ENCODE peak calls at places on chromosomes 4 and X, in five cellular contexts. W, Q, D, K and T are unnamed samples.

GRCh38 chrX:20595928-20596550 is 329.3 kb upstream of the RPS6KA3 start:
- DNase-seq in Q (no peak), W (no peak), K (no peak), D (no peak), T (no peak)

GRCh38 chr4:91220315-91220714 is 1083.5 kb upstream of the GRID2 start:
- DNase-seq in W (no peak), K (no peak), Q (no peak), D (no peak), T (no peak)

GRCh38 chr4:76984127-76984526 is 34.6 kb downstream of the SEPTIN11 start:
- DNase-seq in W (no peak), K (no peak), Q (peak), D (no peak), T (no peak)

GRCh38 chr4:16224264-16224663 is 2.0 kb downstream of the TAPT1 start:
- DNase-seq in D (no peak), Q (no peak), W (no peak), K (no peak), T (no peak)

GRCh38 chr4:57071340-57071739 is 38.8 kb downstream of the IGFBP7 start:
- DNase-seq in W (no peak), D (no peak), Q (no peak), K (no peak), T (no peak)

GRCh38 chr4:4533461-4534169 is 8.2 kb downstream of the STX18 start:
- DNase-seq in W (no peak), D (no peak), Q (no peak), K (no peak), T (no peak)

GRCh38 chr4:168613869-168614268 is 117.0 kb downstream of the PALLD start:
- DNase-seq in W (no peak), K (no peak), Q (no peak), D (no peak), T (no peak)

GRCh38 chr4:140703463-140703862 is 52.7 kb downstream of the TBC1D9 start:
- DNase-seq in Q (no peak), W (no peak), D (no peak), K (no peak), T (no peak)

GRCh38 chrX:146054311-146054710 is 236.7 kb downstream of the SLITRK2 start:
- DNase-seq in D (no peak), W (no peak), Q (no peak), K (no peak), T (no peak)

GRCh38 chr4:103207673-103208072 is 9.5 kb upstream of the CENPE start:
- DNase-seq in Q (no peak), K (no peak), W (no peak), D (peak), T (no peak)

GRCh38 chr4:153471691-153472080 is 5.5 kb downstream of the TMEM131L start:
- DNase-seq in K (no peak), W (no peak), D (no peak), Q (no peak), T (no peak)

GRCh38 chr4:124940387-124940786 is 227.9 kb upstream of the ANKRD50 start:
- DNase-seq in D (peak), W (no peak), K (no peak), Q (no peak), T (no peak)

GRCh38 chr4:30720656-30721352 is 635 bp downstream of the PCDH7 start:
- DNase-seq in K (peak), D (peak), W (peak), Q (peak), T (no peak)

GRCh38 chr4:60923075-60923474 is 277.1 kb upstream of the ADGRL3 start:
- DNase-seq in W (no peak), K (no peak), Q (no peak), D (no peak), T (no peak)

GRCh38 chr4:145828802-145829485 is 109.7 kb downstream of the ZNF827 start:
- DNase-seq in K (no peak), D (no peak), W (no peak), Q (no peak), T (no peak)

GRCh38 chr4:140426610-140427103 is 791 bp downstream of the CLGN start:
- DNase-seq in Q (no peak), K (no peak), D (no peak), W (no peak), T (no peak)

GRCh38 chrX:67544871-67545771 is 1.3 kb downstream of the AR start:
- DNase-seq in D (peak), Q (peak), K (no peak), W (peak), T (peak)

GRCh38 chr4:121375262-121375661 is 5.6 kb downstream of the QRFPR start:
- DNase-seq in Q (no peak), K (no peak), W (no peak), D (no peak), T (no peak)

GRCh38 chr4:40840985-40841571 is 91.3 kb downstream of the NSUN7 start:
- DNase-seq in D (peak), W (peak), Q (peak), K (peak), T (peak)

GRCh38 chrX:124033821-124034220 is 72.3 kb downstream of the STAG2 start:
- DNase-seq in K (no peak), D (no peak), W (no peak), Q (no peak), T (no peak)

GRCh38 chr4:119103263-119103662 is 32.4 kb upstream of the MYOZ2 start:
- DNase-seq in D (peak), Q (peak), K (peak), W (no peak), T (peak)

GRCh38 chr4:169975837-169976796 is 50.1 kb downstream of the MFAP3L start:
- DNase-seq in K (peak), D (peak), W (no peak), Q (no peak), T (no peak)

GRCh38 chrX:19840899-19841648 is 46.3 kb downstream of the SH3KBP1 start:
- DNase-seq in W (no peak), K (no peak), D (no peak), Q (no peak), T (no peak)

GRCh38 chr4:64359496-64359895 is 49.8 kb downstream of the TECRL start:
- DNase-seq in W (no peak), K (no peak), Q (no peak), D (no peak), T (no peak)
- TF ChIP-seq POLR2A in W (no peak), K (no peak), Q (no peak), D (no peak), T (no peak)

GRCh38 chr4:42656986-42657792 is at the start of gene ATP8A1:
- DNase-seq in D (peak), Q (peak), W (peak), K (peak), T (peak)
- TF ChIP-seq POLR2A in D (peak), Q (peak), W (peak), K (peak), T (peak)

GRCh38 chr4:26609398-26609797 is 25.5 kb downstream of the TBC1D19 start:
- DNase-seq in Q (no peak), W (no peak), D (no peak), K (no peak), T (no peak)
- TF ChIP-seq POLR2A in Q (no peak), W (no peak), D (no peak), K (no peak), T (no peak)

DNA sequence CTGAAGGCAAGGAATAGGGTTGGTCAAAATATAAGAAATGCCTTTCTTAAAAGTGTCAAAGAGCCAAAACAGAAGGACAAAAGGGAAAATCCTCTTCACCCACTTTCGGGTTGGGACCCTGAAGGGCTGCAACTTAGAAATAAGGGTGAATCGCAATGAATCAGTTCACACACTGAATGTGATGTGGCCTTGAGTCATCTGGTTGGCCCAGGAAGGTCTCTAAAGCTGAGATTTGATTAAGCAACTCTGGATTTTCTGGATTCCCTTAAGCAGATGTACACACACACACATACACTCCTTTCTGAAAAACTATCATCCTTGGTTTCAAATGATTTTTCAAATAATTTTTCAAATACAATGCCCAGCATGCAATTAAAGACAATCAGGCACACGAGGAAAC is 13.1 kb downstream of the TAB3 start:
- DNase-seq in W (no peak), K (no peak), D (peak), Q (no peak), T (no peak)
- TF ChIP-seq POLR2A in W (no peak), K (no peak), D (no peak), Q (no peak), T (no peak)

GRCh38 chrX:50054147-50054546 is 131.8 kb downstream of the CLCN5 start:
- DNase-seq in W (no peak), K (no peak), Q (no peak), D (no peak), T (no peak)
- TF ChIP-seq POLR2A in W (no peak), K (no peak), Q (no peak), D (no peak), T (no peak)

GRCh38 chr4:8157496-8157895 is 1.1 kb downstream of the ABLIM2 start:
- DNase-seq in D (no peak), Q (peak), W (no peak), K (no peak), T (no peak)

GRCh38 chr4:8160233-8160560 is 1.6 kb upstream of the ABLIM2 start:
- DNase-seq in D (no peak), K (no peak), Q (no peak), W (no peak), T (no peak)

GRCh38 chr4:8159522-8160232 is 1.1 kb upstream of the ABLIM2 start:
- DNase-seq in K (no peak), D (no peak), W (no peak), Q (no peak), T (no peak)

GRCh38 chr4:8157944-8158709 is 486 bp downstream of the ABLIM2 start:
- DNase-seq in W (no peak), K (peak), D (no peak), Q (no peak), T (no peak)

GRCh38 chr4:8158710-8159521 is at the start of gene ABLIM2:
- DNase-seq in W (peak), K (peak), D (peak), Q (peak), T (peak)
- TF ChIP-seq POLR2A in W (peak), K (peak), D (peak), Q (peak), T (peak)

DNA sequence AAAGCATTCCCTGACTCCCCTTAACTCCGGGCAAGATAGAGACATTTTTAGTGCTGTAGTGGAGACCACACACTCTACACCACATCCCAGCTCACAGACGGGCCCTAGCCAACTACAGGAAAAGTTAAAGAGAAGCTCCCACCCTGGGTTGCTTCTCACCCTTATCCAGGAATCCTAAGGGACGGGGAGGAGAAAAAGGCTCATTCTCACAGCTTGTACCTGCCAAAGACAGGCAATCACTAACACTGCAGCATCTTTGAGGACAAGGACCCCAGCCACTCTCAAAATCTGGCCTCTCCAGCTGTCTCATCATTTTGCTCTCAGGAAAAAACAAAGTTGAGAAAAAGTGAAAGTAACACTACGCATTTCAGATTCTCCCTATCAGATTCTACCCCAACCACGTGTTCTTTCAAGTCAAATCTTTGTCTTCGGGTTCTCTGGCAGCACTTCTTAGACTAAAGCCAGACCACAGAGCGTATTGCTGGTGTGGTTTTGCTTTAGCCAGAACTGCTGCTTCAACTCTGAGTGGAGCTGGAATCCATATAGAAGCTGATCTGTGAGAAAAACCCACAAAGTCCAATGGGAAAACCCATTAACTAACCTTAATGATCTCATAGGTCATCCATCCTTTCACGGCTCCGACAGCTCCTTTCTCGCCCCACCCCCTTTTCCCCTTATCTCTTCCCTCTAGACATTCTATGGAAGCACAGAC is 605.9 kb upstream of the DIPK2B start:
- DNase-seq in Q (peak), W (no peak), D (peak), K (no peak), T (no peak)
- TF ChIP-seq POLR2A in Q (no peak), W (no peak), D (no peak), K (no peak), T (no peak)

DNA sequence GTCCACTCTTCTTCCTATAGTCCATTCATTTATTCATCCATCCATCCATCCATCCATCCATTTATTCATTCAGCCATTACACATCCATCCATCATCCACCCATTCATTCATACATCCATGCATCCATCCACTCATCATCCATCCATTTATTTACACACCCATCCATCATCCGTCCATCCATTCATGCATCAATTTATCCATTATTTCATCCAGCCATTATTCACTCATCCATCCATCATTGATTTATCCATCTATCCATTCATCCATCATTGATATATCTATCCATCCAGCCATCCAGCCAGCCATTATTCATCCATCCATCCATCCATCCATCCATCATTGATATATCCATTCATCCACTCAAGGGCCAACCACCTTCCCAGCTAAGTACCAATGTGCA is 12.7 kb downstream of the CPZ start:
- DNase-seq in K (no peak), Q (no peak), D (no peak), W (no peak), T (no peak)
- TF ChIP-seq POLR2A in K (no peak), Q (no peak), D (no peak), W (no peak), T (no peak)